ENCODE peak calls at places on chromosomes 6 and 20, in ten cellular contexts. B is lower lobe of right lung, T is heart left ventricle, S is neural progenitor cell, P is left ventricle myocardium inferior, A is tibial nerve, N is adrenal gland, D is HepG2, H is IMR-90, C is GM23338. Q is an unnamed sample.

GRCh38 chr6:122122202-122122601 is 277.2 kb upstream of the HSF2 start:
- DNase-seq in B (no peak), T (no peak), S (no peak), P (no peak), A (no peak), N (no peak), D (no peak), H (no peak), C (no peak), Q (no peak)

GRCh38 chr20:61531553-61532345 is 279.7 kb downstream of the CDH4 start:
- DNase-seq in B (no peak), T (no peak), S (no peak), P (no peak), A (no peak), N (no peak), D (no peak), H (peak; percentile 46), C (no peak), Q (no peak)

GRCh38 chr20:34581341-34582189 is 23.0 kb downstream of the MAP1LC3A start:
- DNase-seq in B (no peak), T (peak; percentile 40), S (peak; percentile 35), P (peak; percentile 42), A (no peak), N (no peak), D (no peak), H (peak; percentile 70), C (no peak), Q (no peak)

GRCh38 chr6:90502866-90503407 is 83.9 kb downstream of the MAP3K7 start:
- DNase-seq in B (no peak), T (no peak), S (peak; percentile 71), P (no peak), A (no peak), N (peak; percentile 33), D (peak; percentile 93), H (peak; percentile 4), C (peak; percentile 77), Q (no peak)

GRCh38 chr6:132401120-132401940 is at the start of gene MOXD1:
- DNase-seq in B (no peak), T (peak; percentile 35), S (peak; percentile 84), P (peak; percentile 45), A (no peak), N (peak; percentile 64), D (no peak), H (peak; percentile 37), C (peak; percentile 78), Q (peak; percentile 20)

GRCh38 chr6:8180327-8181161 is 78.2 kb upstream of the EEF1E1 start:
- DNase-seq in B (no peak), T (no peak), S (peak; percentile 83), P (no peak), A (no peak), N (no peak), D (no peak), H (peak; percentile 81), C (peak; percentile 72), Q (no peak)

GRCh38 chr6:36975231-36976004 is 10.6 kb downstream of the MTCH1 start:
- DNase-seq in B (no peak), T (no peak), S (no peak), P (no peak), A (no peak), N (no peak), D (no peak), H (no peak), C (no peak), Q (no peak)

GRCh38 chr6:9463311-9463710 is 951.6 kb downstream of the TFAP2A start:
- DNase-seq in B (no peak), T (no peak), S (no peak), P (no peak), A (no peak), N (no peak), D (no peak), H (no peak), C (no peak), Q (no peak)

GRCh38 chr6:15285682-15286294 is 39.9 kb downstream of the JARID2 start:
- DNase-seq in B (no peak), T (no peak), S (no peak), P (no peak), A (no peak), N (no peak), D (no peak), H (peak; percentile 47), C (no peak), Q (no peak)

GRCh38 chr6:5084787-5085637 is at the start of gene PPP1R3G:
- DNase-seq in B (peak; percentile 54), T (peak; percentile 62), S (peak; percentile 55), P (peak; percentile 69), A (peak; percentile 21), N (peak; percentile 80), D (no peak), H (peak; percentile 65), C (peak; percentile 50), Q (peak; percentile 78)

GRCh38 chr20:57459278-57459677 is 65.7 kb downstream of the CTCFL start:
- DNase-seq in B (no peak), T (no peak), S (no peak), P (no peak), A (no peak), N (no peak), D (no peak), H (no peak), C (no peak), Q (no peak)

GRCh38 chr20:57459897-57460663 is 64.9 kb downstream of the CTCFL start:
- DNase-seq in B (no peak), T (no peak), S (no peak), P (no peak), A (no peak), N (no peak), D (no peak), H (no peak), C (no peak), Q (no peak)

GRCh38 chr20:57457243-57457761 is 66.1 kb downstream of the RBM38 start:
- DNase-seq in B (no peak), T (peak; percentile 76), S (no peak), P (no peak), A (no peak), N (no peak), D (no peak), H (no peak), C (no peak), Q (no peak)

GRCh38 chr20:57460781-57461465 is 64.0 kb downstream of the CTCFL start:
- DNase-seq in B (no peak), T (peak; percentile 64), S (peak; percentile 29), P (no peak), A (no peak), N (no peak), D (no peak), H (no peak), C (no peak), Q (no peak)

DNA sequence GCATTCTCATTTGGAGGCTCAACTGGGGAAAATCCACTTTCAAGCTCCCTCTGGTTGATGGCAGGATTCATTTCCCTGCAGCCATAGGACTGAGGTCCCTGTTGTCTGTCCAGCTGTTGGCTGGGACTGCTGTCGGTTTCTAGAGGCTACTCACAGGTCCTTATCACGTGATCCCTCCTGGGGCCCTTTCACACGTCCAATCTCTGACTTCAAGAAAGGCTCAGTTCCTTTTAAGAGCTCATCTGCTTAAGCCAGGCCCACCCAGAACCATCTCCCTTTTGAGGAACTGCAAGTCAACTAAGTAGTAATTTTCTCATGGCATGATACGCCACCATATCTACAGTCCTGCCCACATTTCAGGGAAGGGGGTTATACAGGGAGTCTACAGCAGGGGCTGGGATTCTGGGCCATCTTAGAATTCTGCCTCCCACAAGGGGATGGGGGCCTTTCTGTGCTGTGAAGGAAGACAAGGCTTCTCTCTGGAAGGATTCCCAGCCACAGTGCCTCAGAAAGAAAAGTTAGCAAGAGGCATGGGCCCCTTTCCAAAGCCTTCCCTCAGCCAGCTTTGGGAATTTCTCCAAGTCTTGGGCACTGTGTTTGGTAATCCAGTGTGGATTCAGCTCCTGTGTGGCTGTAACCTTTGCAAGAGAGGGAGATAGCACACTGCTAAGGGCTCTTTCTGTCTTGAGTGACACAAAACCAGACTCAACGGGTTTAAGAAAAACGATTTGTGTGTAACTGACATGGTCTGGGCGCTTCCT is 66.4 kb downstream of the CTCFL start:
- DNase-seq in B (no peak), T (no peak), S (no peak), P (no peak), A (no peak), N (peak; percentile 53), D (no peak), H (no peak), C (no peak), Q (no peak)
- H3K27ac ChIP-seq in B (no peak overlapping the region), T (no peak overlapping the region), S (no peak overlapping the region), P (peak overlapping the region; percentile 52), A (no peak overlapping the region), N (no peak overlapping the region), D (no peak overlapping the region), H (no peak overlapping the region), C (no peak overlapping the region), Q (no peak overlapping the region)

GRCh38 chr6:83168556-83168955 is 24.5 kb downstream of the PGM3 start:
- DNase-seq in B (no peak), T (no peak), S (no peak), P (no peak), A (no peak), N (no peak), D (no peak), H (no peak), C (no peak), Q (no peak)
- H3K36me3 ChIP-seq in B (peaks cover 100% of the 10 kb centered on the region), T (peaks cover 100% of the 10 kb centered on the region), S (peaks cover 27% of the 10 kb centered on the region), P (peaks cover 100% of the 10 kb centered on the region), A (peaks cover 2% of the 10 kb centered on the region), N (peaks cover 88% of the 10 kb centered on the region), D (peaks cover 77% of the 10 kb centered on the region), H (peaks cover 52% of the 10 kb centered on the region), C (peaks cover 64% of the 10 kb centered on the region), Q (peaks cover 60% of the 10 kb centered on the region)

DNA sequence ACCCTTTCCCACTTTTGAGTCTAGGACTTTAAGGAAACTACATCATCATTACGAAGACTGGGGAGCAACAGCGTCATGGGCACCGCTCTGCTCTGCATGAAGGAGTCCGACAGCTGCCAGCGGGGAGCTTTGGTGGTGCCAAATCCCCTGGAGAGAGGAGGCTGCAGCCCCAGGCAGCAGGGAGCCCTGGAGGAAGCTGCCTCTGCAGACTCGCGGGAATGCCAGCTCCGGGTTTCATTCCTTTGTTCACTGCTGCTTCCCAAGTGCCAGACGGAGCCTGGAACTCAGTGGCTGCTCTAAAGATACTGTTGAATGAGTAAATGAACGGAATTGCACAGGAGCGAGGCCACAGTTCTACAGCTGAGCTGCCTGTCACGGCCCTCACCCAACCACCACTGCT is 196.5 kb upstream of the THBS2 start:
- DNase-seq in B (no peak), T (no peak), S (peak; percentile 36), P (no peak), A (no peak), N (no peak), D (no peak), H (no peak), C (no peak), Q (no peak)
- H3K27ac ChIP-seq in B (no peak overlapping the region), T (no peak overlapping the region), S (no peak overlapping the region), P (peak overlapping the region; percentile 83), A (peak overlapping the region; percentile 92), N (no peak overlapping the region), D (no peak overlapping the region), H (no peak overlapping the region), C (no peak overlapping the region), Q (no peak overlapping the region)

DNA sequence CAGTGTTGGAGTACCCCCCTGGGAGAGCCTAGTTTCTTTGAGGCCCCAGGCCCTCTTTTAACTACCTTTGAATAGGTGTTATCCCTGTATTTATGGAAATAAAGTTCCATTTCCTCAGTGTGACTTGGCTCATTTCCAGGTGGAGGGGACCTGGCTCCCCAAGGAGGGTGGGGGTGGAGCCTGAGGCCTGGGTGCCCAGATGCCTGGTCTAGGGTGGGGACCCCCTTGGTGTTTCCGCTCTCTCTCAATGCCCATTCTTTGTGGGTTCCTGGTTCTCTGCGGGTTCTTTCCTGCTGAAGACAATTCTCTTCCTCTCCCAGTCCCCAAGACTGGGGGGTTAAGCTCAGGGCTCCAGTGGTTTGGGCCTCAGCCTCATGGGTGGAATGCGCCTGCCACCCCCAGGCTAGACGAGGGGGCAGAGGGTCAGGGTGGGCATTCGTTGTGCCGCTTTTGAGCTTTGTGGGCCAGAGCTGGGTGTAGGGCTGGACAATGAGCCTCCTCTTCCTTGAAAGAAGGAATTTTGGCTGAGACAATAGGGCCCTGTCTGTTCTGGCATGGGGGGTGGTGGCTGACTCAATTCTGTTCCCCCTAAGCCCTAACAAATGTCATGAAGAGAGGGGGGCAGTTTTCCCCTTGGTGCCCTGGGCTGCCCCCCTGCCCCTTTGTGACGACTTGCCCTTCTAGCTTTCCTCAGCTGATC is 686 bp upstream of the EGFL8 start:
- DNase-seq in B (no peak), T (no peak), S (peak; percentile 43), P (no peak), A (no peak), N (no peak), D (no peak), H (no peak), C (no peak), Q (no peak)
- H3K36me3 ChIP-seq in B (peaks cover 35% of the 10 kb centered on the region), T (peaks cover 85% of the 10 kb centered on the region), S (no peaks in the 10 kb centered on the region), P (peaks cover 65% of the 10 kb centered on the region), A (peaks cover 3% of the 10 kb centered on the region), N (peaks cover 35% of the 10 kb centered on the region), D (peaks cover 32% of the 10 kb centered on the region), H (peaks cover 39% of the 10 kb centered on the region), C (peaks cover 4% of the 10 kb centered on the region), Q (peaks cover 49% of the 10 kb centered on the region)

Q was measured in WERI-Rb-1.